ENCODE peak calls at places on chromosomes 11 and 22, in five cellular contexts. O is psoas muscle, W is GM10248, T is AG09319, M is endothelial cell. D is an unnamed sample.

GRCh38 chr22:40183029-40183581 is 5.4 kb downstream of the TNRC6B start:
- DNase-seq in O (no peak), M (no peak), W (no peak), T (no peak), D (no peak)

GRCh38 chr11:11977206-11977938 is 31.1 kb downstream of the DKK3 start:
- DNase-seq in M (peak; percentile 25), W (no peak), T (peak; percentile 57), O (peak; percentile 72), D (no peak)

GRCh38 chr11:7592706-7593105 is 78.9 kb downstream of the PPFIBP2 start:
- DNase-seq in T (peak; percentile 82), O (peak; percentile 80), M (no peak), W (no peak), D (no peak)

GRCh38 chr11:30788849-30789248 is 202.7 kb upstream of the MPPED2 start:
- DNase-seq in M (no peak), T (no peak), O (no peak), W (no peak), D (no peak)

GRCh38 chr11:93857413-93858185 is 7.2 kb upstream of the VSTM5 start:
- DNase-seq in M (no peak), W (no peak), T (no peak), O (no peak), D (no peak)

GRCh38 chr11:109796253-109796652 is 296.9 kb upstream of the ZC3H12C start:
- DNase-seq in W (no peak), M (no peak), T (no peak), O (no peak), D (no peak)

GRCh38 chr11:2725367-2726300 is 25.8 kb upstream of the KCNQ1OT1 start:
- DNase-seq in T (peak; percentile 63), W (no peak), O (peak; percentile 82), M (no peak), D (no peak)

GRCh38 chr11:6351782-6352181 is 31.5 kb upstream of the CAVIN3 start:
- DNase-seq in O (no peak), W (no peak), T (no peak), M (no peak), D (no peak)

GRCh38 chr11:57645716-57646085 is 4.0 kb downstream of the YPEL4 start:
- DNase-seq in T (no peak), M (no peak), W (no peak), O (no peak), D (no peak)

GRCh38 chr11:16880184-16880583 is 134.0 kb downstream of the PLEKHA7 start:
- DNase-seq in T (no peak), W (no peak), O (no peak), M (no peak), D (no peak)

GRCh38 chr11:134504146-134504905 is 92.3 kb upstream of the B3GAT1 start:
- DNase-seq in W (no peak), O (no peak), T (no peak), M (no peak), D (no peak)

GRCh38 chr22:17109113-17109865 is 11.9 kb downstream of the TMEM121B start:
- DNase-seq in W (no peak), T (no peak), M (no peak), O (no peak), D (no peak)

GRCh38 chr11:103961010-103961409 is 75.4 kb upstream of the DDI1 start:
- DNase-seq in O (no peak), W (no peak), M (no peak), T (no peak), D (no peak)

GRCh38 chr11:73907191-73907590 is 30.4 kb downstream of the PAAF1 start:
- DNase-seq in T (no peak), W (no peak), O (peak; percentile 48), M (no peak), D (no peak)

GRCh38 chr11:62591448-62592215 is at the start of gene TUT1:
- DNase-seq in W (peak; percentile 91), M (peak; percentile 90), T (peak; percentile 96), O (peak; percentile 97), D (peak; percentile 88)
- TF ChIP-seq CTCF in W (no peak), M (no peak), T (no peak), O (no peak), D (no peak)

DNA sequence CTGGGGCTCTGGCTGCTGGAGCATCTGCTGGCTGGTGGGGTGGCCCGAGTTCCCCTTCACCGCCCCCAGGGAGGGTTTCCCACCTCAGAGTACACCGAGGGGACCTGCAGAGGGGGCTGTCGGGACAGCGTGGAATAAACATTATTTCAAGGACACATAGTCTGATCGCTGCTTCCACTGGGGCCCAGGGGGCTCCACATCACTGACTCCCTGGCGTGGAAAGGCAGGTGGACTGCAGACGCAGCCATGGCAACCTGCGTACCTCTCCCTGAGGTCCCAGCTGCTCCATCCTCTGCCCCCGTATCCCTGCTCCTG is 21.6 kb downstream of the TRMU start:
- DNase-seq in M (no peak), O (peak; percentile 45), W (no peak), T (no peak), D (no peak)
- TF ChIP-seq CTCF in M (no peak), O (no peak), W (no peak), T (no peak), D (no peak)

GRCh38 chr22:36991220-36991619 is 28.0 kb downstream of the TST start:
- DNase-seq in M (no peak), W (no peak), T (no peak), O (no peak), D (no peak)
- TF ChIP-seq CTCF in M (no peak), W (no peak), T (no peak), O (no peak), D (no peak)

GRCh38 chr11:118640332-118641154 is 33.1 kb downstream of the PHLDB1 start:
- DNase-seq in T (no peak), O (no peak), W (no peak), M (no peak), D (no peak)
- TF ChIP-seq CTCF in T (no peak), O (peak; percentile 44), W (no peak), M (no peak), D (no peak)

DNA sequence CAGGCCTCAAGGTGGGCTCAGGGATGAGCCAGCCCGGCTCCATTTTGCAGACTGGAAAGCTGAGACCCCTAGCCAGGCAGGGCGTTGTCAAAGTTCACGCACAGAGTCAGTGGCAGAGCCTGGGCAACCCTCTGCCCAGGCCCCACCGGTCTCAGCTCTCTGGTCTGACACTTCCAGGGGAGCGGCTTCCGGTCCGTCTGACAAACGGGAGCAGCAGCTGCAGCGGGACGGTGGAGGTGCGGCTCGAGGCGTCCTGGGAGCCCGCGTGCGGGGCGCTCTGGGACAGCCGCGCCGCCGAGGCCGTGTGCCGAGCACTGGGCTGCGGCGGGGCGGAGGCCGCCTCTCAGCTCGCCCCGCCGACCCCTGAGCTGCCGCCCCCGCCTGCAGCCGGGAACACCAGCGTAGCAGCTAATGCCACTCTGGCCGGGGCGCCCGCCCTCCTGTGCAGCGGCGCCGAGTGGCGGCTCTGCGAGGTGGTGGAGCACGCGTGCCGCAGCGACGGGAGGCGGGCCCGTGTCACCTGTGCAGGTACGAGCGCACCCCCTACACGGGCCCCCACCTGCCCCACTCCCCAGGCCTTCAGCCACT is 36.0 kb downstream of the CD6 start:
- DNase-seq in T (no peak), O (no peak), W (no peak), M (no peak), D (peak; percentile 66)
- TF ChIP-seq CTCF in T (no peak), O (no peak), W (no peak), M (no peak), D (no peak)